ENCODE peak calls at places on chromosome 10, in nine cellular contexts. One of them, this sample, is unnamed.
A peak's percentile ranks its signal among the peaks of the same experiment; 100 is the strongest.

GRCh38 chr10:71725998-71726672 is 6.6 kb upstream of the C10orf105 start:
- DNase-seq in GM06990: peak; percentile 43
- DNase-seq in tibial nerve: no peak
- DNase-seq in RWPE2: no peak
- DNase-seq in AG09309: no peak
- DNase-seq in pancreas: no peak
- DNase-seq in A549: peak; percentile 67
- DNase-seq in WTC11: peak; percentile 60
- DNase-seq in thoracic aorta: no peak
- DNase-seq in this sample: no peak

GRCh38 chr10:25641576-25641975 is 292.5 kb upstream of the MYO3A start:
- DNase-seq in GM06990: no peak
- DNase-seq in RWPE2: no peak
- DNase-seq in thoracic aorta: no peak
- DNase-seq in A549: no peak
- DNase-seq in pancreas: no peak
- DNase-seq in WTC11: no peak
- DNase-seq in AG09309: no peak
- DNase-seq in tibial nerve: no peak
- DNase-seq in this sample: no peak

GRCh38 chr10:12194752-12195271 is 879 bp downstream of the NUDT5 start:
- DNase-seq in pancreas: no peak
- DNase-seq in GM06990: peak; percentile 32
- DNase-seq in RWPE2: no peak
- DNase-seq in A549: no peak
- DNase-seq in WTC11: peak; percentile 13
- DNase-seq in AG09309: no peak
- DNase-seq in tibial nerve: peak; percentile 26
- DNase-seq in thoracic aorta: no peak
- DNase-seq in this sample: peak; percentile 82

GRCh38 chr10:117762819-117763172 is 220.2 kb downstream of the EMX2 start:
- DNase-seq in GM06990: no peak
- DNase-seq in A549: no peak
- DNase-seq in pancreas: no peak
- DNase-seq in AG09309: no peak
- DNase-seq in thoracic aorta: no peak
- DNase-seq in WTC11: no peak
- DNase-seq in tibial nerve: no peak
- DNase-seq in RWPE2: no peak
- DNase-seq in this sample: no peak

GRCh38 chr10:10915215-10915614 is 102.5 kb upstream of the CELF2 start:
- DNase-seq in pancreas: no peak
- DNase-seq in thoracic aorta: no peak
- DNase-seq in AG09309: no peak
- DNase-seq in GM06990: no peak
- DNase-seq in RWPE2: no peak
- DNase-seq in WTC11: no peak
- DNase-seq in tibial nerve: no peak
- DNase-seq in A549: no peak
- DNase-seq in this sample: no peak

GRCh38 chr10:14282271-14282670 is 48.5 kb downstream of the FRMD4A start:
- DNase-seq in tibial nerve: no peak
- DNase-seq in RWPE2: no peak
- DNase-seq in pancreas: no peak
- DNase-seq in WTC11: no peak
- DNase-seq in AG09309: peak; percentile 20
- DNase-seq in A549: no peak
- DNase-seq in thoracic aorta: no peak
- DNase-seq in GM06990: no peak
- DNase-seq in this sample: no peak

GRCh38 chr10:83373659-83374058 is 765.6 kb upstream of the GHITM start:
- DNase-seq in RWPE2: no peak
- DNase-seq in tibial nerve: no peak
- DNase-seq in thoracic aorta: no peak
- DNase-seq in pancreas: no peak
- DNase-seq in AG09309: peak; percentile 23
- DNase-seq in A549: no peak
- DNase-seq in WTC11: peak; percentile 53
- DNase-seq in GM06990: no peak
- DNase-seq in this sample: no peak

GRCh38 chr10:32256613-32257437 is 90.1 kb downstream of the EPC1 start:
- DNase-seq in WTC11: peak; percentile 69
- DNase-seq in A549: peak; percentile 33
- DNase-seq in thoracic aorta: no peak
- DNase-seq in AG09309: no peak
- DNase-seq in RWPE2: no peak
- DNase-seq in GM06990: peak; percentile 40
- DNase-seq in tibial nerve: peak; percentile 79
- DNase-seq in pancreas: peak; percentile 25
- DNase-seq in this sample: peak; percentile 74

GRCh38 chr10:22503315-22504090 is 158.2 kb downstream of the SPAG6 start:
- DNase-seq in tibial nerve: no peak
- DNase-seq in thoracic aorta: no peak
- DNase-seq in WTC11: no peak
- DNase-seq in pancreas: no peak
- DNase-seq in AG09309: no peak
- DNase-seq in RWPE2: no peak
- DNase-seq in A549: peak; percentile 12
- DNase-seq in GM06990: no peak
- DNase-seq in this sample: no peak

GRCh38 chr10:95655571-95656290 is 780 bp downstream of the ALDH18A1 start:
- DNase-seq in A549: peak; percentile 8
- DNase-seq in tibial nerve: peak; percentile 10
- DNase-seq in GM06990: no peak
- DNase-seq in pancreas: peak; percentile 7
- DNase-seq in AG09309: no peak
- DNase-seq in WTC11: no peak
- DNase-seq in thoracic aorta: no peak
- DNase-seq in RWPE2: no peak
- DNase-seq in this sample: no peak

GRCh38 chr10:24721254-24722106 is 2.2 kb downstream of the ARHGAP21 start:
- DNase-seq in RWPE2: no peak
- DNase-seq in WTC11: peak; percentile 28
- DNase-seq in A549: peak; percentile 20
- DNase-seq in tibial nerve: no peak
- DNase-seq in thoracic aorta: no peak
- DNase-seq in GM06990: peak; percentile 22
- DNase-seq in AG09309: no peak
- DNase-seq in pancreas: peak; percentile 14
- DNase-seq in this sample: peak; percentile 56

GRCh38 chr10:17214486-17214885 is 13.0 kb upstream of the TRDMT1 start:
- DNase-seq in AG09309: no peak
- DNase-seq in A549: no peak
- DNase-seq in WTC11: no peak
- DNase-seq in RWPE2: no peak
- DNase-seq in thoracic aorta: no peak
- DNase-seq in GM06990: no peak
- DNase-seq in pancreas: no peak
- DNase-seq in tibial nerve: no peak
- DNase-seq in this sample: no peak

GRCh38 chr10:125866421-125867029 is 14.6 kb downstream of the DHX32 start:
- DNase-seq in WTC11: no peak
- DNase-seq in GM06990: no peak
- DNase-seq in A549: no peak
- DNase-seq in RWPE2: no peak
- DNase-seq in pancreas: no peak
- DNase-seq in AG09309: no peak
- DNase-seq in tibial nerve: no peak
- DNase-seq in thoracic aorta: no peak
- DNase-seq in this sample: no peak

GRCh38 chr10:125868372-125868975 is 12.6 kb downstream of the DHX32 start:
- DNase-seq in A549: peak; percentile 28
- DNase-seq in AG09309: peak; percentile 13
- DNase-seq in thoracic aorta: no peak
- DNase-seq in WTC11: no peak
- DNase-seq in tibial nerve: peak; percentile 13
- DNase-seq in RWPE2: no peak
- DNase-seq in pancreas: no peak
- DNase-seq in GM06990: no peak
- DNase-seq in this sample: no peak

GRCh38 chr10:125871341-125871740 is 9.8 kb downstream of the DHX32 start:
- DNase-seq in WTC11: no peak
- DNase-seq in thoracic aorta: no peak
- DNase-seq in AG09309: no peak
- DNase-seq in A549: no peak
- DNase-seq in tibial nerve: no peak
- DNase-seq in pancreas: no peak
- DNase-seq in RWPE2: no peak
- DNase-seq in GM06990: no peak
- DNase-seq in this sample: no peak
- TF ChIP-seq CTCF in WTC11: no peak
- TF ChIP-seq CTCF in thoracic aorta: no peak
- TF ChIP-seq CTCF in AG09309: no peak
- TF ChIP-seq CTCF in A549: no peak
- TF ChIP-seq CTCF in tibial nerve: no peak
- TF ChIP-seq CTCF in pancreas: no peak
- TF ChIP-seq CTCF in RWPE2: no peak
- TF ChIP-seq CTCF in GM06990: no peak
- TF ChIP-seq CTCF in this sample: no peak

DNA sequence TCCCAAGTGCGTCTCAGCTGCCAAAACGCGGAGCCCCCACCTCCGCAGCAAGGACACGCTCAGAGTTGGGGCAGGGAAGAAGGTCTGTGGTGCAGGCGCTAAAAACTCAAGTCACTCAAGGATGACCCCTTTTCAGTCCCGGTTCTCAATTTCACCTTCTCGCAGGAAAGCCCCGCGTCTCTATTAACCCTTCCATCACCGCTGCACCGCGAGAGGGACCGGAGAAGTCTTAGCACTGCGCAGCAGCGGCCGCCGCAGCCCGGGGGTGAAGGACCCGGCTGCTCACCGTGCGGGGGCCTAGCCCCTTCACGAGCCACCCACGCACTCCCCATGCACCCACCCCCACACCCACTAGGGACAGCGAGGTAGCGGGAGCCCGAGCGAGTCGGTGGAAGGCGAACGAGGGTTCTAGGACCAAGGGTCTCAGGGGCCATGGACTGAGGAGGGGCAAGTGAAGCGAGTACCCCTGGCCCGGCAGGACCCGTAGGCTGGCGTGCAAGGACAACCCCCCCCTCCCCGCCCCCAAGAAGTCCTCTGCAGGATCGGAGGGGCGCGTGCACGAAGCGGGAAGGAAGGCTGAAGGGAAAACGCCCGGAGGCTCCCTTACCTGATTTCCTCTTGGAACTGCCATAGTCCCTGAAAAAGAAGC is 162.8 kb downstream of the SH3PXD2A start:
- DNase-seq in A549: no peak
- DNase-seq in RWPE2: no peak
- DNase-seq in AG09309: no peak
- DNase-seq in pancreas: no peak
- DNase-seq in tibial nerve: no peak
- DNase-seq in thoracic aorta: no peak
- DNase-seq in WTC11: peak; percentile 53
- DNase-seq in GM06990: peak; percentile 75
- DNase-seq in this sample: no peak
- TF ChIP-seq CTCF in A549: no peak
- TF ChIP-seq CTCF in RWPE2: no peak
- TF ChIP-seq CTCF in AG09309: no peak
- TF ChIP-seq CTCF in pancreas: no peak
- TF ChIP-seq CTCF in tibial nerve: no peak
- TF ChIP-seq CTCF in thoracic aorta: no peak
- TF ChIP-seq CTCF in WTC11: no peak
- TF ChIP-seq CTCF in GM06990: no peak
- TF ChIP-seq CTCF in this sample: no peak

GRCh38 chr10:124875596-124875995 is 66.3 kb upstream of the ZRANB1 start:
- DNase-seq in pancreas: no peak
- DNase-seq in WTC11: no peak
- DNase-seq in RWPE2: no peak
- DNase-seq in thoracic aorta: no peak
- DNase-seq in A549: no peak
- DNase-seq in AG09309: peak; percentile 17
- DNase-seq in GM06990: no peak
- DNase-seq in tibial nerve: no peak
- DNase-seq in this sample: peak; percentile 1
- TF ChIP-seq CTCF in pancreas: no peak
- TF ChIP-seq CTCF in WTC11: no peak
- TF ChIP-seq CTCF in RWPE2: peak; percentile 16
- TF ChIP-seq CTCF in thoracic aorta: no peak
- TF ChIP-seq CTCF in A549: no peak
- TF ChIP-seq CTCF in AG09309: peak; percentile 41
- TF ChIP-seq CTCF in GM06990: no peak
- TF ChIP-seq CTCF in tibial nerve: no peak
- TF ChIP-seq CTCF in this sample: no peak

GRCh38 chr10:102669206-102670064 is 25.2 kb downstream of the TRIM8 start:
- DNase-seq in thoracic aorta: peak; percentile 34
- DNase-seq in AG09309: no peak
- DNase-seq in tibial nerve: no peak
- DNase-seq in pancreas: peak; percentile 91
- DNase-seq in A549: peak; percentile 44
- DNase-seq in RWPE2: no peak
- DNase-seq in GM06990: no peak
- DNase-seq in WTC11: peak; percentile 56
- DNase-seq in this sample: peak; percentile 83
- TF ChIP-seq CTCF in thoracic aorta: peak; percentile 48
- TF ChIP-seq CTCF in AG09309: no peak
- TF ChIP-seq CTCF in tibial nerve: no peak
- TF ChIP-seq CTCF in pancreas: peak; percentile 31
- TF ChIP-seq CTCF in A549: peak; percentile 39
- TF ChIP-seq CTCF in RWPE2: peak; percentile 42
- TF ChIP-seq CTCF in GM06990: peak; percentile 79
- TF ChIP-seq CTCF in WTC11: peak; percentile 55
- TF ChIP-seq CTCF in this sample: peak; percentile 61

GRCh38 chr10:66842867-66843266 is 83.0 kb upstream of the LRRTM3 start:
- DNase-seq in WTC11: no peak
- DNase-seq in thoracic aorta: no peak
- DNase-seq in tibial nerve: no peak
- DNase-seq in A549: no peak
- DNase-seq in AG09309: no peak
- DNase-seq in pancreas: no peak
- DNase-seq in RWPE2: no peak
- DNase-seq in GM06990: no peak
- DNase-seq in this sample: no peak

GRCh38 chr10:66838656-66839055 is 87.2 kb upstream of the LRRTM3 start:
- DNase-seq in AG09309: no peak
- DNase-seq in tibial nerve: no peak
- DNase-seq in pancreas: no peak
- DNase-seq in A549: no peak
- DNase-seq in thoracic aorta: no peak
- DNase-seq in RWPE2: no peak
- DNase-seq in WTC11: no peak
- DNase-seq in GM06990: no peak
- DNase-seq in this sample: no peak

GRCh38 chr10:66844176-66844947 is 81.5 kb upstream of the LRRTM3 start:
- DNase-seq in thoracic aorta: no peak
- DNase-seq in AG09309: no peak
- DNase-seq in WTC11: no peak
- DNase-seq in GM06990: no peak
- DNase-seq in RWPE2: no peak
- DNase-seq in A549: no peak
- DNase-seq in tibial nerve: no peak
- DNase-seq in pancreas: no peak
- DNase-seq in this sample: no peak
- TF ChIP-seq CTCF in thoracic aorta: no peak
- TF ChIP-seq CTCF in AG09309: no peak
- TF ChIP-seq CTCF in WTC11: no peak
- TF ChIP-seq CTCF in GM06990: no peak
- TF ChIP-seq CTCF in RWPE2: no peak
- TF ChIP-seq CTCF in A549: no peak
- TF ChIP-seq CTCF in tibial nerve: no peak
- TF ChIP-seq CTCF in pancreas: no peak
- TF ChIP-seq CTCF in this sample: no peak